ENCODE peak calls at places on chromosomes 3 and 15, in ten cellular contexts. U is mucosa of gallbladder; X is dorsolateral prefrontal cortex; I is foreskin fibroblast; B is NAMALWA; Y is sciatic nerve; R is head of caudate nucleus; P is stimulated activated naive CD4-positive, alpha-beta T cell treated with Interleukin-2 at 50 U/mL for 16 hours; Z is dermis blood vessel endothelial cell; L is non-pigmented ciliary epithelial cell. J is an unnamed sample.

GRCh38 chr3:13294442-13295351 is 125.4 kb downstream of the NUP210 start:
- DNase-seq in Y (no peak), Z (no peak), P (no peak), I (no peak), B (no peak), L (no peak), X (no peak), U (no peak), R (no peak), J (no peak)

GRCh38 chr15:48596415-48596814 is 49.1 kb downstream of the FBN1 start:
- DNase-seq in Z (no peak), Y (no peak), B (no peak), L (no peak), P (no peak), X (no peak), U (no peak), I (no peak), R (no peak), J (no peak)

GRCh38 chr3:73542127-73542526 is 82.6 kb downstream of the PDZRN3 start:
- DNase-seq in I (no peak), L (no peak), B (no peak), R (no peak), Y (no peak), Z (no peak), U (no peak), X (no peak), P (no peak), J (no peak)

GRCh38 chr3:111517801-111518200 is 24.2 kb upstream of the CD96 start:
- DNase-seq in P (no peak), X (no peak), Z (no peak), U (no peak), L (no peak), R (no peak), Y (no peak), B (no peak), I (no peak), J (no peak)

GRCh38 chr3:53845103-53845880 is 927 bp downstream of the CHDH start:
- DNase-seq in L (no peak), Y (peak), U (peak), R (peak), I (peak), B (no peak), P (no peak), Z (peak), X (peak), J (no peak)

GRCh38 chr15:81809543-81809942 is 236.3 kb downstream of the MEX3B start:
- DNase-seq in Z (peak), Y (no peak), R (no peak), U (no peak), L (no peak), I (no peak), X (no peak), P (no peak), B (peak), J (no peak)

GRCh38 chr15:100924436-100924835 is 5.3 kb downstream of the LRRK1 start:
- DNase-seq in U (no peak), B (no peak), X (no peak), R (no peak), Y (no peak), L (no peak), I (no peak), P (no peak), Z (no peak), J (no peak)

GRCh38 chr3:197830967-197831313 is 39.9 kb downstream of the LRCH3 start:
- DNase-seq in Y (no peak), I (no peak), Z (no peak), L (no peak), U (no peak), B (no peak), R (no peak), X (no peak), P (no peak), J (no peak)